ENCODE peak calls at places on chromosomes 1 and 21, in five cellular contexts. I is Caco-2, L is cardiac muscle cell, N is mammary epithelial cell, J is GM23248. O is an unnamed sample. For H3K27me3, the result is how much of the 10 kb centered on the place peaks cover.

GRCh38 chr1:94648225-94649007 is 106.9 kb upstream of the F3 start:
- DNase-seq in I (no peak), L (no peak), N (peak), J (peak), O (peak)

GRCh38 chr1:161307230-161307768 is 2.5 kb downstream of the MPZ start:
- DNase-seq in I (no peak), L (no peak), N (no peak), J (peak), O (peak)

GRCh38 chr1:21369905-21370304 is 70.0 kb upstream of the NBPF3 start:
- DNase-seq in I (no peak), L (no peak), N (no peak), J (no peak), O (no peak)

GRCh38 chr21:35603471-35603870 is 456.9 kb downstream of the SETD4 start:
- DNase-seq in I (no peak), L (no peak), N (no peak), J (no peak), O (no peak)

GRCh38 chr1:216904457-216904856 is 181.2 kb upstream of the ESRRG start:
- DNase-seq in I (peak), L (no peak), N (no peak), J (no peak), O (no peak)

GRCh38 chr1:211829343-211830054 is 1.1 kb downstream of the LPGAT1 start:
- DNase-seq in I (peak), L (peak), N (peak), J (peak), O (peak)

GRCh38 chr1:1599030-1599916 is 662 bp downstream of the FNDC10 start:
- DNase-seq in I (no peak), L (peak), N (peak), J (peak), O (no peak)

GRCh38 chr1:70667771-70668170 is 256.7 kb downstream of the CTH start:
- DNase-seq in I (no peak), L (no peak), N (no peak), J (peak), O (no peak)

GRCh38 chr1:201745023-201745422 is 83.9 kb upstream of the IPO9 start:
- DNase-seq in I (no peak), L (no peak), N (peak), J (peak), O (peak)

GRCh38 chr1:201741763-201742342 is 87.1 kb upstream of the IPO9 start:
- DNase-seq in I (no peak), L (no peak), N (peak), J (no peak), O (peak)

GRCh38 chr1:201740609-201741231 is 88.2 kb upstream of the IPO9 start:
- DNase-seq in I (no peak), L (no peak), N (no peak), J (peak), O (no peak)

GRCh38 chr1:201742476-201742875 is 86.5 kb upstream of the IPO9 start:
- DNase-seq in I (no peak), L (no peak), N (peak), J (peak), O (no peak)

DNA sequence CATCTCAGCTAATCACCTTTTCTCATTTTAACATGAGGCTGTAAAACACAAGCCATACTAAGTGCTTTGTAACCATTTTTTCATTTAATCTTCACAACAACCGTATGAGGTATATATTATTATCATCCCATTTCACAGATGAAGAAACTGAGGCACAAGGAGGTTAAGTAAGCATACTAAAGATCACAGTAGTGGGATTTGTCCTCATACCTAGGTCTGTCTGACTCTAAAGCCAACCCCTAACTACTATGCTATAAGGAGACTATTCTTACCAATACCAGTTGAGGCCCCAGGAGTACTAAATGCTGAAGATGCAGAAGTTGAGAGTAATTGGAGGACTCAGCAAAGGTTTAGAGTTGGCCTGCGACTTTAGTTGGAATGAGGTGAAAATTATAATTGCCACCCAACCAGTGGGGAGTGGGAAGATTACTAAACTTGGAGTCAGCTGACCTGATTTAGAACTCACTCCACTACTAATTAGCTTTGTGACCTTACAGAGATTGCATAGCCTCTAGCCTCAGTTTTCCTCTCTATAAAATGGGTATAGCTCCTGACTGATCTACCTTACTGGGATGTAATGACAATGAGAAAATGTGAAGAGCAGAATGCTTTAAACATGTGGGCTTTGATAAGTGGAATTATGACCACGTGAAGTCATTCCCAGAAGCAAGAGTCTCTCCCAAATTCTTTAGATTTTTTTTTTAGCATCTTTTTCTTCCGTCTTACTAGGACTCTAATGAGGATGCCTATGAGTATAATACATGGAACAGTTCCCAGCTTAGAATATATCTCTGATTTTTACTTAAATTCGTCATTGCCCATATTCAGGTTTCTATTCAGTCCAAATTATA is 85.8 kb upstream of the IPO9 start:
- DNase-seq in I (no peak), L (no peak), N (no peak), J (peak), O (no peak)
- H3K4me3 ChIP-seq in I (no peak), L (peak), N (no peak), J (no peak), O (no peak)

GRCh38 chr1:55047611-55048010 is 8.3 kb downstream of the PCSK9 start:
- DNase-seq in I (no peak), L (no peak), N (no peak), J (no peak), O (no peak)
- H3K27me3 ChIP-seq in I (under half), L (under half), N (under half), J (under half), O (under half)

GRCh38 chr1:152048641-152048970 is 11.8 kb upstream of the S100A11 start:
- DNase-seq in I (peak), L (no peak), N (no peak), J (no peak), O (no peak)
- H3K4me3 ChIP-seq in I (peak), L (no peak), N (no peak), J (peak), O (no peak)

DNA sequence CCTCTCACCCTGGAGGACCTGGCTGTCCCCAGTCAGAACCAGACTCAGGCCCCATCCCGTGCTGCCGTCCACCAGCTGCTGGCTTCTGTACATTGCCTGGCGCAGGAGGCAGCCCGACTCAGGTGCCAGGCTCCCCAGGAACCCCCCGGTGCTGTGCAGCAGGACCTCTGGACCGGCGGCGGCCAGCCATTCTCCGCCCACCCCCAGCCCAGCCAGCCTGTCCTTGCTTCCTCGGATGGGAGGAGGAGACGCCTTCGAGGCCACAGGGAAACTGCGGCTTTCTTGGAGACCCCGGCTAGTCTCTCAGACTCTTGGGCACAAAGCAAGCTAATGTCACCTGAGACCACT is 4.4 kb downstream of the C1orf167 start:
- DNase-seq in I (no peak), L (no peak), N (no peak), J (no peak), O (no peak)
- H3K27me3 ChIP-seq in I (under half), L (under half), N (under half), J (under half), O (under half)